ENCODE peak calls at places on chromosomes 11 and 22, in ten cellular contexts. E is dermis blood vessel endothelial cell; A is naive B cell; M is neural crest cell; D is mucosa of descending colon; N is effector CD4-positive, alpha-beta T cell; T is ovary; G is HS-27A; R is retina; V is breast epithelium. O is an unnamed sample.

GRCh38 chr11:1305558-1306056 is 3.8 kb downstream of the TOLLIP start:
- DNase-seq in E (no peak), A (no peak), M (no peak), D (no peak), N (no peak), T (no peak), G (no peak), R (no peak), V (no peak), O (peak)

GRCh38 chr22:23883658-23884057 is 10.5 kb upstream of the MIF start:
- DNase-seq in E (no peak), A (no peak), M (no peak), D (no peak), N (no peak), T (no peak), G (no peak), R (no peak), V (no peak), O (no peak)

GRCh38 chr11:69344570-69345145 is 50.7 kb downstream of the MYEOV start:
- DNase-seq in E (no peak), A (no peak), M (no peak), D (no peak), N (no peak), T (no peak), G (no peak), R (no peak), V (no peak), O (peak)

GRCh38 chr22:25360411-25360810 is 141.0 kb downstream of the CRYBB2 start:
- DNase-seq in E (no peak), A (no peak), M (no peak), D (no peak), N (no peak), T (no peak), G (no peak), R (no peak), V (peak), O (no peak)

GRCh38 chr11:43278302-43278956 is 33.4 kb upstream of the API5 start:
- DNase-seq in E (peak), A (no peak), M (no peak), D (no peak), N (no peak), T (no peak), G (no peak), R (peak), V (no peak), O (no peak)

GRCh38 chr11:117662255-117662654 is 134.8 kb downstream of the DSCAML1 start:
- DNase-seq in E (no peak), A (no peak), M (no peak), D (no peak), N (no peak), T (no peak), G (no peak), R (no peak), V (no peak), O (no peak)

GRCh38 chr22:43160497-43161126 is 9.3 kb downstream of the TSPO start:
- DNase-seq in E (no peak), A (no peak), M (no peak), D (no peak), N (no peak), T (no peak), G (no peak), R (no peak), V (no peak), O (no peak)

GRCh38 chr11:14789879-14790484 is 102.0 kb downstream of the CYP2R1 start:
- DNase-seq in E (peak), A (no peak), M (no peak), D (no peak), N (no peak), T (no peak), G (no peak), R (no peak), V (no peak), O (no peak)

GRCh38 chr11:2093575-2094353 is 45.4 kb downstream of the IGF2 start:
- DNase-seq in E (no peak), A (no peak), M (no peak), D (no peak), N (no peak), T (no peak), G (no peak), R (no peak), V (peak), O (peak)

GRCh38 chr22:19745155-19746133 is 15.1 kb upstream of the TBX1 start:
- DNase-seq in E (no peak), A (no peak), M (no peak), D (no peak), N (no peak), T (no peak), G (no peak), R (no peak), V (no peak), O (no peak)

GRCh38 chr11:1153951-1154487 is 3.7 kb upstream of the MUC5AC start:
- DNase-seq in E (peak), A (no peak), M (no peak), D (peak), N (no peak), T (no peak), G (peak), R (no peak), V (peak), O (no peak)

GRCh38 chr11:60193687-60194433 is 11.0 kb upstream of the MS4A6A start:
- DNase-seq in E (peak), A (peak), M (peak), D (peak), N (peak), T (peak), G (peak), R (no peak), V (no peak), O (no peak)

GRCh38 chr11:128903248-128904041 is 12.3 kb downstream of the KCNJ5 start:
- DNase-seq in E (no peak), A (no peak), M (no peak), D (peak), N (no peak), T (no peak), G (no peak), R (peak), V (no peak), O (peak)

GRCh38 chr11:2768471-2769408 is 68.9 kb upstream of the KCNQ1OT1 start:
- DNase-seq in E (no peak), A (no peak), M (no peak), D (no peak), N (no peak), T (peak), G (no peak), R (no peak), V (peak), O (peak)

GRCh38 chr22:24521791-24522245 is 26.7 kb downstream of the UPB1 start:
- DNase-seq in E (peak), A (no peak), M (no peak), D (peak), N (no peak), T (no peak), G (no peak), R (peak), V (no peak), O (no peak)

GRCh38 chr11:27696112-27696511 is 4.1 kb downstream of the BDNF start:
- DNase-seq in E (no peak), A (no peak), M (no peak), D (no peak), N (no peak), T (no peak), G (no peak), R (no peak), V (no peak), O (no peak)

GRCh38 chr11:113906038-113906437 is 1.4 kb downstream of the HTR3B start:
- DNase-seq in E (peak), A (no peak), M (no peak), D (peak), N (no peak), T (no peak), G (no peak), R (no peak), V (no peak), O (no peak)

O was measured in lower leg skin.